ENCODE peak calls at places on chromosomes 6 and 20, in four cellular contexts. F is endodermal cell, D is spleen, I is stomach. R is an unnamed sample. For H3K4me1, the result is how much of the 10 kb centered on the place peaks cover.

GRCh38 chr20:33249456-33249855 is 13.7 kb downstream of the BPIFA1 start:
- DNase-seq in F (no peak), D (no peak), I (no peak), R (no peak)

GRCh38 chr6:7086488-7086887 is 21.3 kb upstream of the RREB1 start:
- DNase-seq in F (no peak), D (peak), I (peak), R (peak)

GRCh38 chr6:34072727-34073126 is 73.2 kb downstream of the GRM4 start:
- DNase-seq in F (no peak), D (no peak), I (no peak), R (no peak)

GRCh38 chr6:4533576-4533975 is 242.6 kb upstream of the CDYL start:
- DNase-seq in F (no peak), D (no peak), I (no peak), R (no peak)

GRCh38 chr6:42720739-42721138 is 1.7 kb downstream of the PRPH2 start:
- DNase-seq in F (no peak), D (no peak), I (no peak), R (no peak)

GRCh38 chr6:81734500-81735140 is 17.9 kb downstream of the TENT5A start:
- DNase-seq in F (no peak), D (no peak), I (no peak), R (no peak)

GRCh38 chr6:81450180-81450579 is 302.3 kb downstream of the TENT5A start:
- DNase-seq in F (no peak), D (no peak), I (no peak), R (no peak)

GRCh38 chr6:148293181-148293995 is 49.2 kb upstream of the SASH1 start:
- DNase-seq in F (no peak), D (no peak), I (no peak), R (peak)

GRCh38 chr20:63766695-63767426 is 27.3 kb downstream of the SLC2A4RG start:
- DNase-seq in F (no peak), D (no peak), I (no peak), R (peak)

GRCh38 chr6:37137881-37138568 is 31.9 kb upstream of the PIM1 start:
- DNase-seq in F (peak), D (no peak), I (no peak), R (no peak)

GRCh38 chr6:123316733-123317323 is 319.9 kb downstream of the TRDN start:
- DNase-seq in F (no peak), D (no peak), I (no peak), R (no peak)

GRCh38 chr20:5933802-5934436 is 16.4 kb downstream of the TRMT6 start:
- DNase-seq in F (peak), D (no peak), I (no peak), R (no peak)

GRCh38 chr20:20439602-20440001 is 71.7 kb downstream of the INSM1 start:
- DNase-seq in F (no peak), D (no peak), I (no peak), R (no peak)

GRCh38 chr6:412146-412886 is 20.8 kb downstream of the IRF4 start:
- DNase-seq in F (no peak), D (no peak), I (no peak), R (no peak)

GRCh38 chr6:51565472-51565871 is 521.9 kb downstream of the PKHD1 start:
- DNase-seq in F (no peak), D (no peak), I (no peak), R (no peak)

GRCh38 chr6:25413506-25413905 is 134.3 kb downstream of the CARMIL1 start:
- DNase-seq in F (no peak), D (no peak), I (no peak), R (no peak)
- H3K4me1 ChIP-seq in F (under half), D (under half), I (under half), R (under half)

DNA sequence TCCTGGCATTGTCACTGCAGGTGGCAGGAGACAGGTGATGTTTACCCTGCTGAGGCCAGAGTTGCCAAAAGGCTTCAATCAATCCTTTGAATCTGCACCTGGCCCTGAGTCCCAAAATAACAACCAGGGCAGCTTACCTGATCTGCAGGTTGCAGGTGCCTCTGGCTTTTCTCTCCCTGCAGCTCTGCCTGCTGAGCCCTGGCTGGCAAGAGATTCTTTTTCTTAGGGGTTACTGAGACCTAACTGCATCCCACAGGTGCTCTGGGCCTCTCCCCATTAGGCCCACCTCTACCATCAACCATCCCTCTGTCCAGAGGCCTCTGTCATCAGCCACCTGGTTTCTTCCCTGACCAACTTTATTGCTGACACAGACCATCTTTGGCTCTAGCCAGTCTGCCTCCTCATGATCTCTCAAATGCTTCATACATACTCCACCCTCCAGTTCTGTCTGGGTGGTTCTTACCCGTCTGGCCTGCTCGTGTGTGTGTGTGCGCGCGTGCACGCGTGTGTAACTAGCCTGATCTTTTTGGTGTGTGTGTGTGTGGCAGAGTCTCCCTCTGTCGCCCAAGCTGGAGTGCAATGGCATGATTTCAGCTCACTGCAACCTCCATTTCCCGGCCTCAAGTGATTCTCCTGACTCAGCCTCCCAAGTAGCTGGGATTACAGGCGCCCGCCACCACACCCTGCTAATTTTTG is 13.7 kb downstream of the BCL2L1 start:
- DNase-seq in F (peak), D (peak), I (peak), R (no peak)
- H3K4me1 ChIP-seq in F (under half), D (half or more), I (half or more), R (under half)

GRCh38 chr6:13700232-13700631 is 11.4 kb downstream of the RANBP9 start:
- DNase-seq in F (no peak), D (no peak), I (no peak), R (no peak)

GRCh38 chr6:13695217-13695616 is 16.4 kb downstream of the RANBP9 start:
- DNase-seq in F (no peak), D (no peak), I (no peak), R (no peak)

GRCh38 chr6:13696226-13696625 is 15.4 kb downstream of the RANBP9 start:
- DNase-seq in F (no peak), D (no peak), I (no peak), R (no peak)

GRCh38 chr6:13697857-13698256 is 13.8 kb downstream of the RANBP9 start:
- DNase-seq in F (no peak), D (no peak), I (no peak), R (no peak)

DNA sequence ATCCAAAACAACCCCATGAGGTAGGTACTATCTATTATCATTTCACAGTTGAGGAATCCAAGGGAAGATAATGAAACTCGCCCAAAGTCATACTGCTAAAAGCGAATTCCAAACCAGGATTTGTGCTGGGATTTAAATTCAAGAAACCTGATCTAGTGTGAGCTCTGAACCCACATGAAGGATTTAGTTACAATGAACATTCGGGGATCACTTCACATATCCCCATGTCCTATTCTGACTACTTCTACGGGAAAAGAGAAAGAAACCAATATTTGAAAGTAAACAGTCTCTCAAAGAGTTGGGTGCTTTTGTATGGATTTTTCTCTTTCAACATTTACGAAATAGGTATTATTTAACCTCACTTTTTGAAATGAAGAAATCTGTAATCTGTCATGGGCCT is 12.9 kb downstream of the RANBP9 start:
- DNase-seq in F (no peak), D (no peak), I (no peak), R (no peak)
- H3K4me1 ChIP-seq in F (under half), D (half or more), I (half or more), R (under half)

GRCh38 chr6:29653452-29654038 is 3.3 kb upstream of the MOG start:
- DNase-seq in F (peak), D (no peak), I (peak), R (no peak)
- H3K4me1 ChIP-seq in F (under half), D (under half), I (under half), R (under half)

GRCh38 chr6:31977816-31978431 is 3.9 kb upstream of the C4A start:
- DNase-seq in F (no peak), D (no peak), I (no peak), R (no peak)

GRCh38 chr6:31978831-31979230 is 3.0 kb upstream of the C4A start:
- DNase-seq in F (no peak), D (no peak), I (no peak), R (no peak)

DNA sequence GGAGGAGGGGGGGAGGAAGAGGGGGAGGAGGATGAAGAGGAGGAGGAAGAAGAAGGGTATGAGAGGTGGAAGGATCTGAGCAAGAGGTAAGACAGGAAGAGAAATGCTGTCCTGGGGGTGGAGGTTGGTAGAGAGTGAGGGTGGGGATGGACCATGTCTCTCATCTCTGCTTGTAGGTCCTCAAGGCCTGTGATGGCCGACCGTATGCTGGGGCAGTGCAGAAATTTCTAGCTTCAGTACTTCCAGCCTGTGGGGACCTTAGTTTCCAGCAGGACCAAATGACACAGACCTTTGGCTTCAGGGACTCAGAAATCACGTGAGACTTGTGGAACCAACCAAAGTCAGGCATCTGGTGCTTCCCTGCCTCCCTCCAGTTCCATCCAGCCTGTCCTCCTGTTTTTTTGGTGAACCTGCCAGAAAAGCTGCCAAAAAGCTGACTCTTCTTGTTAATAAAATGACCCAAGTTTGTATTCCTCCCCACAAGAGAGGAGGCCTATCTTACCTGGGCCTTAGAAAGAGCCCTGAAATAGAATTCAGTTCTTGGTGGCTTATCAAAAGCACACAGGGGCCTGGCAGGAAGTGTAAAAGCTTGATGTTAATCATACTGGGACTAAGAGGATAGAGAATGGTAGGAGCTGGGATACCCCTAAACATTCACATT is 2.5 kb upstream of the C4A start:
- DNase-seq in F (no peak), D (no peak), I (no peak), R (no peak)
- H3K4me1 ChIP-seq in F (under half), D (under half), I (under half), R (under half)

GRCh38 chr20:10719740-10720380 is 46.1 kb upstream of the JAG1 start:
- DNase-seq in F (no peak), D (no peak), I (no peak), R (no peak)
- H3K4me1 ChIP-seq in F (under half), D (under half), I (under half), R (under half)

GRCh38 chr6:136066005-136066404 is 184.1 kb downstream of the MTFR2 start:
- DNase-seq in F (no peak), D (no peak), I (no peak), R (no peak)
- H3K4me1 ChIP-seq in F (under half), D (under half), I (under half), R (under half)

DNA sequence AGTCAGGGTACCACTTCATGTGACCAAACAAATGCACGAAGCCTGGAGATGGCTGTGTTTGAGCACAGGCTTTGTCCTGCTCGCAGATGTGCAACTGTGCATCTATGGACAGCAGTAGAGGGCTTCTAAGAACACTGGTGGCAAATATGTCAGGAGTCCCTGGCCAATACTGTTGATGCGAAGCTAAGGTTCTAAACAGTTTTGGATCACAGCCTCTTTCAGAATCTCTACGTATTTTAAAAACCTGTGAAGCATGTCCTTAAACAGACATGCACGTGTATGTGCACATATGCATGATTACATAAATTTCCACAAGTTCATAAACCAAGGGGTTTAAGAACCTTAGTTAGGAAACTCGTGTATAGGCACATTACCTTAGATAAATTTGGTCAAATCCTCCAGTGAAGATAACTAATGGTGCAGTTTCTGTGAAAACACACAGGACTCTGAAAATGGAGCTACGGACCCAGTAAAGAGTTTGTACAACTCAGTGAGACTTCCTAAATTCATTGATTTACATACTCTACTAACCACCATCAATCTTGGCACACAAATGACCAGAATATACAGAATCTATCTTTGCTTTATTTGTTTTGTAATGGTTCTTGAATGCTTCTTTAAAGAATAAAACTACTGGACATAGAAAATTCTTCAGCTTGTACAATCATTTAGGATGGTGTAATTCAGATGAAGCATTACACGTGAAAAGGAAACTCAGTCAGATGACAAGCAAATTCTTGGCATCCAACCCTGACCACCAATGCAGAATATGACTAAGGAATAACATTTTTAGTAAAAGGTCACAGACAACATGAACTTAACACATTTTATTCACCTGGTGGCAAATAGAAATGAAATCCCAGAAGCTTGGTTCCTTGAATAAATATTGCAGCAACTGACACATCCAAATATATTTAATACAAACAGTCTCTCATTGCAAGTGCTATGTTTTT is 27.4 kb downstream of the KCNQ5 start:
- DNase-seq in F (no peak), D (no peak), I (no peak), R (no peak)
- H3K4me1 ChIP-seq in F (under half), D (under half), I (under half), R (under half)

DNA sequence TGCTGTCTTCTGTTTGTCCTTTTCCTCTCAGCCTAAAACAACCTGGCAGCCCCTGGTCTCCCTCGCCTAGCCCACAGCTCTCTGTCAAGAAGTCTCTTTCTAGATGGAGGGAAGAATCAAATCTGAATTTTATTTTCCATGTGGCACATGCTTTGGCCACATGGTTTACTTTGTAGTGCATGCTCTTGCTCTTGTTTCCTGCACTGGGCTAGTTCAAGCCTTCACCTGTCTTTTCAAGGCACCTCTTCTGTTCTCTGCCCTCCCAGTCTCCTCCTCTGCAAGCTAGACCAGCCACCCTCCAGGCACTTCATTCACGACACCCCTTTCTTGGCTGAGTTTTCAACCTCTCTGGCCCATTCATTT is 7.6 kb downstream of the PPP1R14C start:
- DNase-seq in F (no peak), D (no peak), I (no peak), R (no peak)
- H3K4me1 ChIP-seq in F (under half), D (under half), I (under half), R (under half)